ENCODE peak calls at places on chromosomes 5 and 9, in eight cellular contexts. T is stimulated activated CD8-positive, alpha-beta memory T cell treated with anti-CD3 and anti-CD28 coated beads, Interleukin-15, amount 100 ng/mL, for 4 hours; V is Kasumi-1; G is stimulated activated CD4-positive, alpha-beta T cell treated with anti-CD3 and anti-CD28 coated beads, Interleukin-1b, Interleukin-23, amount 100 ng/mL, for 24 hours; S is COR-L47; D is RWPE1; I is hepatic stellate cell; X is Ammon's horn. Q is an unnamed sample.

GRCh38 chr9:14482856-14483255 is 168.9 kb upstream of the NFIB start:
- DNase-seq in G (no peak), D (no peak), V (no peak), I (no peak), S (no peak), X (no peak), T (no peak), Q (no peak)

GRCh38 chr9:114898741-114899140 is 31.6 kb downstream of the TNFSF8 start:
- DNase-seq in I (no peak), D (no peak), T (peak; percentile 60), S (no peak), G (no peak), V (peak; percentile 97), X (peak; percentile 57), Q (peak; percentile 92)

GRCh38 chr9:106947097-106947496 is 84.1 kb downstream of the ZNF462 start:
- DNase-seq in I (no peak), V (no peak), S (no peak), T (no peak), D (no peak), X (no peak), G (no peak), Q (peak; percentile 72)

GRCh38 chr9:83062653-83063527 is at the start of gene RASEF:
- DNase-seq in V (no peak), I (no peak), X (no peak), D (peak; percentile 60), S (peak; percentile 82), G (no peak), T (no peak), Q (no peak)

GRCh38 chr9:20884985-20885593 is 146.4 kb downstream of the HACD4 start:
- DNase-seq in S (peak; percentile 45), V (peak; percentile 28), D (peak; percentile 18), X (peak; percentile 45), T (peak; percentile 34), I (peak; percentile 5), G (peak; percentile 39), Q (peak; percentile 66)

GRCh38 chr9:93642961-93643360 is 66.6 kb downstream of the PHF2 start:
- DNase-seq in S (no peak), G (no peak), D (peak; percentile 19), T (no peak), X (no peak), I (peak; percentile 80), V (no peak), Q (peak; percentile 27)

GRCh38 chr9:119298076-119298853 is 71.0 kb downstream of the BRINP1 start:
- DNase-seq in X (no peak), V (no peak), T (no peak), G (no peak), D (no peak), S (no peak), I (no peak), Q (no peak)

GRCh38 chr9:19496321-19496720 is 87.5 kb downstream of the ACER2 start:
- DNase-seq in S (no peak), G (no peak), X (no peak), D (no peak), I (no peak), V (no peak), T (no peak), Q (no peak)

GRCh38 chr5:171543486-171543885 is 124.0 kb downstream of the FGF18 start:
- DNase-seq in V (no peak), G (no peak), D (no peak), T (no peak), X (no peak), S (no peak), I (no peak), Q (no peak)

GRCh38 chr5:140564196-140565023 is at the start of the genes APBB3 and SLC35A4:
- DNase-seq in X (peak; percentile 99), I (peak; percentile 98), V (peak; percentile 96), S (peak; percentile 99), T (peak; percentile 97), G (peak; percentile 82), D (peak; percentile 98), Q (peak; percentile 99)

GRCh38 chr5:181203842-181204560 is 995 bp downstream of the TRIM7 start:
- DNase-seq in S (no peak), T (no peak), I (no peak), D (peak; percentile 72), X (no peak), G (no peak), V (no peak), Q (peak; percentile 39)

GRCh38 chr5:154038604-154039457 is at the start of the genes FAM114A2 and MFAP3:
- DNase-seq in D (peak; percentile 97), G (peak; percentile 74), T (peak; percentile 80), X (peak; percentile 89), V (peak; percentile 90), I (peak; percentile 86), S (peak; percentile 79), Q (peak; percentile 93)

GRCh38 chr9:120902286-120902685 is 24.3 kb downstream of the TRAF1 start:
- DNase-seq in G (no peak), X (no peak), S (no peak), T (no peak), I (no peak), V (no peak), D (no peak), Q (no peak)

GRCh38 chr9:91500509-91501011 is 76.9 kb upstream of the NFIL3 start:
- DNase-seq in G (no peak), S (no peak), I (peak; percentile 74), V (no peak), X (no peak), T (no peak), D (peak; percentile 75), Q (no peak)

GRCh38 chr5:10370931-10371330 is 17.4 kb downstream of the MARCHF6 start:
- DNase-seq in V (no peak), S (no peak), T (no peak), G (no peak), X (no peak), I (no peak), D (no peak), Q (no peak)

GRCh38 chr9:72442212-72442607 is 77.2 kb upstream of the ZFAND5 start:
- DNase-seq in S (no peak), V (no peak), T (no peak), D (peak; percentile 89), I (peak; percentile 63), G (no peak), X (no peak), Q (peak; percentile 8)

GRCh38 chr5:135715267-135716050 is 119.0 kb upstream of the SLC25A48 start:
- DNase-seq in I (no peak), G (no peak), T (no peak), X (no peak), D (peak; percentile 48), V (no peak), S (no peak), Q (no peak)

GRCh38 chr5:167964529-167964928 is 326.9 kb upstream of the WWC1 start:
- DNase-seq in T (no peak), S (no peak), I (no peak), G (no peak), V (no peak), X (no peak), D (peak; percentile 23), Q (no peak)

GRCh38 chr9:98989036-98990000 is 45.6 kb downstream of the COL15A1 start:
- DNase-seq in G (no peak), X (no peak), V (no peak), T (no peak), I (peak; percentile 98), D (peak; percentile 51), S (no peak), Q (peak; percentile 80)

GRCh38 chr5:6359941-6360683 is 18.2 kb downstream of the MED10 start:
- DNase-seq in T (no peak), S (no peak), V (peak; percentile 76), X (no peak), D (no peak), G (no peak), I (no peak), Q (no peak)

GRCh38 chr5:151585970-151586369 is 5.2 kb downstream of the FAT2 start:
- DNase-seq in D (peak; percentile 89), X (no peak), S (no peak), G (no peak), T (no peak), V (no peak), I (no peak), Q (peak; percentile 3)